ENCODE peak calls at places on chromosomes 1 and 21, in six cellular contexts. One of them, this sample, is unnamed.

GRCh38 chr21:14569026-14569425 is 22.9 kb upstream of the SAMSN1 start:
- DNase-seq in adrenal gland: no peak
- DNase-seq in ascending aorta: no peak
- DNase-seq in cardiac fibroblast: no peak
- DNase-seq in skeletal muscle cell: no peak
- DNase-seq in ovary: no peak
- DNase-seq in this sample: no peak

GRCh38 chr1:7014640-7014930 is 229.3 kb downstream of the CAMTA1 start:
- DNase-seq in adrenal gland: no peak
- DNase-seq in ascending aorta: no peak
- DNase-seq in cardiac fibroblast: no peak
- DNase-seq in skeletal muscle cell: no peak
- DNase-seq in ovary: no peak
- DNase-seq in this sample: no peak

GRCh38 chr1:115545791-115546733 is 95.7 kb upstream of the VANGL1 start:
- DNase-seq in adrenal gland: peak
- DNase-seq in ascending aorta: no peak
- DNase-seq in cardiac fibroblast: peak
- DNase-seq in skeletal muscle cell: peak
- DNase-seq in ovary: peak
- DNase-seq in this sample: no peak

GRCh38 chr1:37481289-37482003 is 7.1 kb downstream of the ZC3H12A start:
- DNase-seq in adrenal gland: peak
- DNase-seq in ascending aorta: no peak
- DNase-seq in cardiac fibroblast: no peak
- DNase-seq in skeletal muscle cell: no peak
- DNase-seq in ovary: no peak
- DNase-seq in this sample: no peak

GRCh38 chr1:235933483-235934116 is 66.9 kb upstream of the LYST start:
- DNase-seq in adrenal gland: no peak
- DNase-seq in ascending aorta: no peak
- DNase-seq in cardiac fibroblast: no peak
- DNase-seq in skeletal muscle cell: no peak
- DNase-seq in ovary: no peak
- DNase-seq in this sample: no peak

GRCh38 chr1:76659171-76659940 is 207.9 kb upstream of the ST6GALNAC5 start:
- DNase-seq in adrenal gland: no peak
- DNase-seq in ascending aorta: no peak
- DNase-seq in cardiac fibroblast: no peak
- DNase-seq in skeletal muscle cell: peak
- DNase-seq in ovary: no peak
- DNase-seq in this sample: no peak

GRCh38 chr21:44434568-44434925 is 20.8 kb upstream of the LRRC3 start:
- DNase-seq in adrenal gland: no peak
- DNase-seq in ascending aorta: no peak
- DNase-seq in cardiac fibroblast: no peak
- DNase-seq in skeletal muscle cell: no peak
- DNase-seq in ovary: no peak
- DNase-seq in this sample: no peak

GRCh38 chr1:29563571-29563970 is 327.2 kb downstream of the PTPRU start:
- DNase-seq in adrenal gland: no peak
- DNase-seq in ascending aorta: no peak
- DNase-seq in cardiac fibroblast: peak
- DNase-seq in skeletal muscle cell: no peak
- DNase-seq in ovary: no peak
- DNase-seq in this sample: no peak

GRCh38 chr1:223716302-223716862 is 4.0 kb downstream of the CAPN2 start:
- DNase-seq in adrenal gland: no peak
- DNase-seq in ascending aorta: no peak
- DNase-seq in cardiac fibroblast: no peak
- DNase-seq in skeletal muscle cell: no peak
- DNase-seq in ovary: no peak
- DNase-seq in this sample: no peak

GRCh38 chr1:6098303-6099215 is 52.9 kb downstream of the KCNAB2 start:
- DNase-seq in adrenal gland: no peak
- DNase-seq in ascending aorta: no peak
- DNase-seq in cardiac fibroblast: peak
- DNase-seq in skeletal muscle cell: peak
- DNase-seq in ovary: peak
- DNase-seq in this sample: no peak

GRCh38 chr1:51912881-51913280 is 34.4 kb upstream of the NRDC start:
- DNase-seq in adrenal gland: no peak
- DNase-seq in ascending aorta: no peak
- DNase-seq in cardiac fibroblast: peak
- DNase-seq in skeletal muscle cell: no peak
- DNase-seq in ovary: no peak
- DNase-seq in this sample: no peak

GRCh38 chr1:169044296-169044695 is 62.2 kb upstream of the ATP1B1 start:
- DNase-seq in adrenal gland: no peak
- DNase-seq in ascending aorta: no peak
- DNase-seq in cardiac fibroblast: no peak
- DNase-seq in skeletal muscle cell: no peak
- DNase-seq in ovary: no peak
- DNase-seq in this sample: no peak

GRCh38 chr1:48030211-48030610 is 33.0 kb upstream of the TRABD2B start:
- DNase-seq in adrenal gland: peak
- DNase-seq in ascending aorta: no peak
- DNase-seq in cardiac fibroblast: no peak
- DNase-seq in skeletal muscle cell: no peak
- DNase-seq in ovary: no peak
- DNase-seq in this sample: no peak

GRCh38 chr1:100349276-100349675 is 3.0 kb upstream of the CDC14A start:
- DNase-seq in adrenal gland: no peak
- DNase-seq in ascending aorta: no peak
- DNase-seq in cardiac fibroblast: no peak
- DNase-seq in skeletal muscle cell: no peak
- DNase-seq in ovary: no peak
- DNase-seq in this sample: no peak

GRCh38 chr1:57424231-57425027 is 569 bp upstream of the DAB1 start:
- DNase-seq in adrenal gland: peak
- DNase-seq in ascending aorta: no peak
- DNase-seq in cardiac fibroblast: peak
- DNase-seq in skeletal muscle cell: no peak
- DNase-seq in ovary: no peak
- DNase-seq in this sample: no peak

GRCh38 chr1:67853704-67854103 is 20.4 kb upstream of the GNG12 start:
- DNase-seq in adrenal gland: peak
- DNase-seq in ascending aorta: no peak
- DNase-seq in cardiac fibroblast: peak
- DNase-seq in skeletal muscle cell: peak
- DNase-seq in ovary: peak
- DNase-seq in this sample: no peak

GRCh38 chr1:65958561-65959350 is 166.1 kb downstream of the PDE4B start:
- DNase-seq in adrenal gland: no peak
- DNase-seq in ascending aorta: no peak
- DNase-seq in cardiac fibroblast: peak
- DNase-seq in skeletal muscle cell: no peak
- DNase-seq in ovary: no peak
- DNase-seq in this sample: no peak

GRCh38 chr1:196393742-196394141 is 214.5 kb downstream of the KCNT2 start:
- DNase-seq in adrenal gland: no peak
- DNase-seq in ascending aorta: no peak
- DNase-seq in cardiac fibroblast: peak
- DNase-seq in skeletal muscle cell: peak
- DNase-seq in ovary: peak
- DNase-seq in this sample: no peak

GRCh38 chr1:228399531-228400236 is 7.0 kb downstream of the TRIM11 start:
- DNase-seq in adrenal gland: no peak
- DNase-seq in ascending aorta: no peak
- DNase-seq in cardiac fibroblast: no peak
- DNase-seq in skeletal muscle cell: no peak
- DNase-seq in ovary: peak
- DNase-seq in this sample: no peak

GRCh38 chr1:16152521-16153087 is 3.3 kb downstream of the EPHA2 start:
- DNase-seq in adrenal gland: no peak
- DNase-seq in ascending aorta: no peak
- DNase-seq in cardiac fibroblast: no peak
- DNase-seq in skeletal muscle cell: no peak
- DNase-seq in ovary: no peak
- DNase-seq in this sample: no peak

GRCh38 chr1:116044071-116044470 is 67.1 kb upstream of the MAB21L3 start:
- DNase-seq in adrenal gland: no peak
- DNase-seq in ascending aorta: no peak
- DNase-seq in cardiac fibroblast: no peak
- DNase-seq in skeletal muscle cell: no peak
- DNase-seq in ovary: no peak
- DNase-seq in this sample: no peak

GRCh38 chr1:10897981-10898728 is 101.7 kb upstream of the CASZ1 start:
- DNase-seq in adrenal gland: no peak
- DNase-seq in ascending aorta: no peak
- DNase-seq in cardiac fibroblast: peak
- DNase-seq in skeletal muscle cell: no peak
- DNase-seq in ovary: no peak
- DNase-seq in this sample: no peak

GRCh38 chr1:8200317-8201115 is 117.4 kb upstream of the SLC45A1 start:
- DNase-seq in adrenal gland: no peak
- DNase-seq in ascending aorta: no peak
- DNase-seq in cardiac fibroblast: no peak
- DNase-seq in skeletal muscle cell: no peak
- DNase-seq in ovary: no peak
- DNase-seq in this sample: no peak

GRCh38 chr1:54517536-54517935 is 30.5 kb upstream of the ACOT11 start:
- DNase-seq in adrenal gland: no peak
- DNase-seq in ascending aorta: no peak
- DNase-seq in cardiac fibroblast: no peak
- DNase-seq in skeletal muscle cell: no peak
- DNase-seq in ovary: no peak
- DNase-seq in this sample: no peak

GRCh38 chr1:207752456-207753132 is 740 bp downstream of the CD46 start:
- DNase-seq in adrenal gland: peak
- DNase-seq in ascending aorta: no peak
- DNase-seq in cardiac fibroblast: peak
- DNase-seq in skeletal muscle cell: no peak
- DNase-seq in ovary: peak
- DNase-seq in this sample: no peak

GRCh38 chr1:44842763-44843655 is at the start of gene PTCH2:
- DNase-seq in adrenal gland: peak
- DNase-seq in ascending aorta: no peak
- DNase-seq in cardiac fibroblast: peak
- DNase-seq in skeletal muscle cell: peak
- DNase-seq in ovary: peak
- DNase-seq in this sample: no peak

DNA sequence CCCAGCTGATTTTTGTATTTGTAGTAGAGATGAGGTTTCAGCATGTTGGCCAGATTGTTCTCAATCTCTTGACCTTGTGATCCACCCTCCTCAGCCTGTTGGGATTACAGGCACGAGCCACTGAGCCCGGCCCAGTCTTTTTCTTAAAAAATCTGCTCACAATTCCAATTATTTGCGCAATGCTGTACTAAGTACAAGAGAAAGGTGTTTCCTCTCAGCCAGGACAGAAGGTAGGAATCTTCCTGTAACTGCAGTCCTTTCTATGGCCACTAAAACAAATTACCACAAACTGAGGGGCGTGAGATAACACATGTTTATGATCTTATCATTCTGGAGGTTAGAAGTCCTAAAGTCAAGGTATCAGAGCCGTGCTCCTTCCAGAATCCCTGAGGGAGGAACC is 6.9 kb upstream of the CBR3 start:
- DNase-seq in adrenal gland: peak
- DNase-seq in ascending aorta: no peak
- DNase-seq in cardiac fibroblast: no peak
- DNase-seq in skeletal muscle cell: no peak
- DNase-seq in ovary: no peak
- DNase-seq in this sample: no peak
- H3K4me3 ChIP-seq in adrenal gland: no peak
- H3K4me3 ChIP-seq in ascending aorta: no peak
- H3K4me3 ChIP-seq in cardiac fibroblast: no peak
- H3K4me3 ChIP-seq in skeletal muscle cell: no peak
- H3K4me3 ChIP-seq in ovary: no peak
- H3K4me3 ChIP-seq in this sample: no peak

GRCh38 chr1:31412732-31413404 is at the start of gene SERINC2:
- DNase-seq in adrenal gland: no peak
- DNase-seq in ascending aorta: no peak
- DNase-seq in cardiac fibroblast: no peak
- DNase-seq in skeletal muscle cell: no peak
- DNase-seq in ovary: no peak
- DNase-seq in this sample: no peak

GRCh38 chr1:31415658-31416057 is 2.6 kb downstream of the SERINC2 start:
- DNase-seq in adrenal gland: no peak
- DNase-seq in ascending aorta: no peak
- DNase-seq in cardiac fibroblast: no peak
- DNase-seq in skeletal muscle cell: no peak
- DNase-seq in ovary: no peak
- DNase-seq in this sample: no peak

GRCh38 chr1:31413405-31414005 is 492 bp downstream of the SERINC2 start:
- DNase-seq in adrenal gland: peak
- DNase-seq in ascending aorta: peak
- DNase-seq in cardiac fibroblast: peak
- DNase-seq in skeletal muscle cell: no peak
- DNase-seq in ovary: peak
- DNase-seq in this sample: no peak

GRCh38 chr1:31416101-31416736 is 3.2 kb downstream of the SERINC2 start:
- DNase-seq in adrenal gland: no peak
- DNase-seq in ascending aorta: no peak
- DNase-seq in cardiac fibroblast: no peak
- DNase-seq in skeletal muscle cell: no peak
- DNase-seq in ovary: no peak
- DNase-seq in this sample: no peak

GRCh38 chr1:31414692-31415370 is 1.8 kb downstream of the SERINC2 start:
- DNase-seq in adrenal gland: no peak
- DNase-seq in ascending aorta: no peak
- DNase-seq in cardiac fibroblast: no peak
- DNase-seq in skeletal muscle cell: no peak
- DNase-seq in ovary: no peak
- DNase-seq in this sample: no peak
- H3K4me3 ChIP-seq in adrenal gland: no peak
- H3K4me3 ChIP-seq in ascending aorta: no peak
- H3K4me3 ChIP-seq in cardiac fibroblast: no peak
- H3K4me3 ChIP-seq in skeletal muscle cell: peak
- H3K4me3 ChIP-seq in ovary: no peak
- H3K4me3 ChIP-seq in this sample: no peak

DNA sequence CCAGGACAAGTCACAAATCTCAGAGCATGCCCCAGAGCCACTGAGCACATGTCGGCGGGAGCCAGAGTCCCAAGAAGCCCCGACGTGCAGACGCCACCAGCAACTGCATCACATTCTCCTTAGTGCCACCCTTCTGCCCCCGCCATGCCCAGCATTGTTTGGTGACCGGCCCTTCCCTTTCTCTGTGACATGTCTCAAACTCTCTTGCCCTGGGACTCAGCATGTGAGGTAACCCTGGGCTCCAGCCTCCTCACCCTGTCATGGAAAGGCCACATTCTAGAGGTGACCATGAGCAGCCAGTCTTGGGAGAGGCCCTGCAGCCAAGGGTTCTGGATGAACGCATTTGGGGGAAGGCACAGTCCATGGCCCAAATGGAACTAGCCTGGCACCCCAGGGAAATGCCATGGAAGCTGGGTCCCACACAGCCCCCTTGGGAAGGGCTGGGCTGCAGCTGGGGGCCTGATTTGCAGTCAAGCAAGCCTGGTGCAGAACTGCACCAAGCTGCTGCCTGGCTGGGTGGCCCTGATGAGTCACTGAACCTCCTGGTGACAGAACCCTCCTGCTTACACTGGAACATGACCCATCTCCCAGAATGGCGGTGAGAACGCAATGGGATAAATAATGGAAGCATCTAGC is 94.4 kb downstream of the ITPKB start:
- DNase-seq in adrenal gland: no peak
- DNase-seq in ascending aorta: no peak
- DNase-seq in cardiac fibroblast: no peak
- DNase-seq in skeletal muscle cell: no peak
- DNase-seq in ovary: no peak
- DNase-seq in this sample: no peak
- H3K4me3 ChIP-seq in adrenal gland: no peak
- H3K4me3 ChIP-seq in ascending aorta: no peak
- H3K4me3 ChIP-seq in cardiac fibroblast: no peak
- H3K4me3 ChIP-seq in skeletal muscle cell: no peak
- H3K4me3 ChIP-seq in ovary: no peak
- H3K4me3 ChIP-seq in this sample: no peak

GRCh38 chr1:30823627-30823968 is 66.0 kb upstream of the LAPTM5 start:
- DNase-seq in adrenal gland: peak
- DNase-seq in ascending aorta: no peak
- DNase-seq in cardiac fibroblast: no peak
- DNase-seq in skeletal muscle cell: no peak
- DNase-seq in ovary: peak
- DNase-seq in this sample: no peak
- H3K4me3 ChIP-seq in adrenal gland: no peak
- H3K4me3 ChIP-seq in ascending aorta: peak
- H3K4me3 ChIP-seq in cardiac fibroblast: no peak
- H3K4me3 ChIP-seq in skeletal muscle cell: peak
- H3K4me3 ChIP-seq in ovary: peak
- H3K4me3 ChIP-seq in this sample: peak

This sample was measured in esophagus squamous epithelium.